ENCODE peak calls at places on chromosome 3, in ten cellular contexts. B is activated T-cell treated with anti-CD3 and anti-CD28 coated beads for 1 hour; J is NCI-H1092; L is stomach; A is hypothalamus; S is stimulated activated effector memory CD8-positive, alpha-beta T cell treated with anti-CD3 and anti-CD28 coated beads, Interleukin-12 subunit alpha, Interleukin-12 subunit beta, amount 100 ng/mL, for 72 hours; D is iris pigment epithelial cell; P is choroid plexus epithelial cell; W is activated T-helper 9 cell treated with anti-CD3 and anti-CD28 coated beads, Interleukin-2, amount 50 U/mL, for 16 hours; C is skeletal muscle cell. E is an unnamed sample.

GRCh38 chr3:150251187-150251592 is 156.9 kb upstream of the TSC22D2 start:
- DNase-seq in B (no peak), J (no peak), L (no peak), A (no peak), S (no peak), D (no peak), P (no peak), W (no peak), C (no peak), E (no peak)

GRCh38 chr3:106120334-106120733 is 251.5 kb upstream of the CBLB start:
- DNase-seq in B (no peak), J (no peak), L (no peak), A (no peak), S (no peak), D (peak), P (peak), W (no peak), C (no peak), E (no peak)

GRCh38 chr3:114081022-114081421 is 24.5 kb downstream of the QTRT2 start:
- DNase-seq in B (no peak), J (no peak), L (no peak), A (no peak), S (no peak), D (peak), P (peak), W (no peak), C (no peak), E (no peak)

GRCh38 chr3:44845528-44846520 is 15.9 kb upstream of the TMEM42 start:
- DNase-seq in B (no peak), J (no peak), L (no peak), A (no peak), S (no peak), D (peak), P (peak), W (no peak), C (peak), E (no peak)

GRCh38 chr3:36786921-36787890 is 22.9 kb upstream of the DCLK3 start:
- DNase-seq in B (no peak), J (no peak), L (no peak), A (no peak), S (no peak), D (no peak), P (no peak), W (no peak), C (no peak), E (no peak)

GRCh38 chr3:115975353-115975752 is 352.0 kb downstream of the GAP43 start:
- DNase-seq in B (no peak), J (no peak), L (no peak), A (no peak), S (no peak), D (peak), P (peak), W (no peak), C (peak), E (no peak)

GRCh38 chr3:21390136-21390535 is 360.9 kb downstream of the ZNF385D start:
- DNase-seq in B (no peak), J (no peak), L (no peak), A (no peak), S (no peak), D (peak), P (no peak), W (no peak), C (peak), E (no peak)

GRCh38 chr3:23698652-23699313 is 107.0 kb upstream of the UBE2E1 start:
- DNase-seq in B (no peak), J (no peak), L (no peak), A (no peak), S (no peak), D (no peak), P (no peak), W (no peak), C (no peak), E (no peak)

GRCh38 chr3:186825294-186825821 is 17.2 kb upstream of the ADIPOQ start:
- DNase-seq in B (no peak), J (no peak), L (no peak), A (peak), S (peak), D (peak), P (peak), W (no peak), C (peak), E (no peak)

GRCh38 chr3:186220365-186220764 is 111.5 kb upstream of the ETV5 start:
- DNase-seq in B (no peak), J (no peak), L (no peak), A (no peak), S (no peak), D (no peak), P (no peak), W (no peak), C (no peak), E (no peak)

GRCh38 chr3:114351822-114352145 is 58.0 kb downstream of the TIGIT start:
- DNase-seq in B (no peak), J (no peak), L (no peak), A (no peak), S (no peak), D (no peak), P (no peak), W (no peak), C (no peak), E (no peak)

GRCh38 chr3:134197681-134198261 is 52.9 kb downstream of the RYK start:
- DNase-seq in B (no peak), J (peak), L (no peak), A (no peak), S (no peak), D (peak), P (peak), W (no peak), C (no peak), E (no peak)

GRCh38 chr3:22225161-22225560 is 474.2 kb upstream of the ZNF385D start:
- DNase-seq in B (no peak), J (no peak), L (no peak), A (no peak), S (no peak), D (no peak), P (no peak), W (no peak), C (no peak), E (no peak)

GRCh38 chr3:42714151-42714852 is 11.7 kb upstream of the HHATL start:
- DNase-seq in B (no peak), J (no peak), L (no peak), A (no peak), S (no peak), D (no peak), P (no peak), W (no peak), C (no peak), E (no peak)

GRCh38 chr3:133123636-133124035 is 85.4 kb downstream of the TMEM108 start:
- DNase-seq in B (no peak), J (no peak), L (no peak), A (no peak), S (no peak), D (no peak), P (no peak), W (no peak), C (no peak), E (no peak)

GRCh38 chr3:78139166-78139565 is 1099.3 kb downstream of the ROBO2 start:
- DNase-seq in B (no peak), J (no peak), L (no peak), A (no peak), S (no peak), D (peak), P (peak), W (no peak), C (peak), E (no peak)

GRCh38 chr3:106272302-106272701 is 403.5 kb upstream of the CBLB start:
- DNase-seq in B (no peak), J (no peak), L (no peak), A (no peak), S (no peak), D (no peak), P (no peak), W (no peak), C (no peak), E (no peak)

E was measured in activated T-helper 1 cell treated with Interleukin-2 at 50 U/mL for 16 hours.